ENCODE peak calls at places on chromosomes 1 and 21, in nine cellular contexts. K, S, Y, A, R, H, I, G and Z are unnamed samples.

GRCh38 chr1:42730988-42731387 is 9.0 kb downstream of the CLDN19 start:
- DNase-seq in K (no peak), S (no peak), Y (no peak), A (no peak), R (no peak), H (no peak), I (no peak), G (no peak), Z (no peak)

GRCh38 chr1:41891403-41891896 is 27.3 kb downstream of the HIVEP3 start:
- DNase-seq in K (no peak), S (peak; percentile 47), Y (no peak), A (no peak), R (peak; percentile 51), H (peak; percentile 47), I (no peak), G (no peak), Z (no peak)

GRCh38 chr1:17239420-17239819 is 9.5 kb upstream of the PADI3 start:
- DNase-seq in K (no peak), S (peak; percentile 59), Y (no peak), A (peak; percentile 93), R (peak; percentile 97), H (peak; percentile 74), I (peak; percentile 91), G (peak; percentile 39), Z (peak; percentile 83)

GRCh38 chr1:48692235-48692634 is 84.5 kb downstream of the BEND5 start:
- DNase-seq in K (no peak), S (no peak), Y (no peak), A (no peak), R (no peak), H (no peak), I (no peak), G (no peak), Z (no peak)

GRCh38 chr1:66374561-66375111 is 159.3 kb upstream of the SGIP1 start:
- DNase-seq in K (no peak), S (no peak), Y (no peak), A (peak; percentile 85), R (peak; percentile 73), H (no peak), I (peak; percentile 90), G (no peak), Z (no peak)

GRCh38 chr1:215284966-215285365 is 202.4 kb downstream of the KCNK2 start:
- DNase-seq in K (no peak), S (no peak), Y (no peak), A (no peak), R (no peak), H (no peak), I (no peak), G (no peak), Z (no peak)

GRCh38 chr21:27759091-27759659 is 792.3 kb upstream of the ADAMTS5 start:
- DNase-seq in K (no peak), S (peak; percentile 68), Y (no peak), A (no peak), R (no peak), H (peak; percentile 27), I (no peak), G (peak; percentile 18), Z (peak; percentile 5)

GRCh38 chr1:230939806-230940489 is 38.7 kb downstream of the TTC13 start:
- DNase-seq in K (no peak), S (no peak), Y (no peak), A (no peak), R (no peak), H (no peak), I (no peak), G (no peak), Z (no peak)

GRCh38 chr1:154760469-154760933 is 109.6 kb downstream of the KCNN3 start:
- DNase-seq in K (no peak), S (peak; percentile 83), Y (peak; percentile 48), A (no peak), R (peak; percentile 27), H (peak; percentile 45), I (no peak), G (peak; percentile 46), Z (peak; percentile 91)

GRCh38 chr1:243315933-243316332 is 60.1 kb downstream of the SDCCAG8 start:
- DNase-seq in K (no peak), S (no peak), Y (no peak), A (no peak), R (peak; percentile 46), H (no peak), I (no peak), G (no peak), Z (no peak)

GRCh38 chr1:179012033-179012432 is 13.7 kb upstream of the FAM20B start:
- DNase-seq in K (no peak), S (no peak), Y (no peak), A (no peak), R (peak; percentile 59), H (no peak), I (no peak), G (no peak), Z (no peak)

GRCh38 chr1:41758490-41758889 is 160.2 kb downstream of the HIVEP3 start:
- DNase-seq in K (no peak), S (no peak), Y (no peak), A (peak; percentile 51), R (peak; percentile 71), H (no peak), I (peak; percentile 33), G (no peak), Z (no peak)

GRCh38 chr21:41825216-41825615 is 53.9 kb downstream of the PRDM15 start:
- DNase-seq in K (no peak), S (no peak), Y (no peak), A (no peak), R (no peak), H (no peak), I (no peak), G (no peak), Z (no peak)

DNA sequence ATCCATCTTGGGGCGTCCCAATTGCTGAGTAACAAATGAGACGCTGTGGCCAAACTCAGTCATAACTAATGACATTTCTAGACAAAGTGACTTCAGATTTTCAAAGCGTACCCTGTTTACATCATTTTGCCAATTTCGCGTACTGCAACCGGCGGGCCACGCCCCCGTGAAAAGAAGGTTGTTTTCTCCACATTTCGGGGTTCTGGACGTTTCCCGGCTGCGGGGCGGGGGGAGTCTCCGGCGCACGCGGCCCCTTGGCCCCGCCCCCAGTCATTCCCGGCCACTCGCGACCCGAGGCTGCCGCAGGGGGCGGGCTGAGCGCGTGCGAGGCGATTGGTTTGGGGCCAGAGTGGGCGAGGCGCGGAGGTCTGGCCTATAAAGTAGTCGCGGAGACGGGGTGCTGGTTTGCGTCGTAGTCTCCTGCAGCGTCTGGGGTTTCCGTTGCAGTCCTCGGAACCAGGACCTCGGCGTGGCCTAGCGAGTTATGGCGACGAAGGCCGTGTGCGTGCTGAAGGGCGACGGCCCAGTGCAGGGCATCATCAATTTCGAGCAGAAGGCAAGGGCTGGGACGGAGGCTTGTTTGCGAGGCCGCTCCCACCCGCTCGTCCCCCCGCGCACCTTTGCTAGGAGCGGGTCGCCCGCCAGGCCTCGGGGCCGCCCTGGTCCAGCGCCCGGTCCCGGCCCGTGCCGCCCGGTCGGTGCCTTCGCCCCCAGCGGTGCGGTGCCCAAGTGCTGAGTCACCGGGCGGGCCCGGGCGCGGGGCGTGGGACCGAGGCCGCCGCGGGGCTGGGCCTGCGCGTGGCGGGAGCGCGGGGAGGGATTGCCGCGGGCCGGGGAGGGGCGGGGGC is at the start of gene SOD1:
- DNase-seq in K (peak; percentile 97), S (peak; percentile 93), Y (peak; percentile 69), A (peak; percentile 92), R (peak; percentile 95), H (peak; percentile 90), I (peak; percentile 88), G (peak; percentile 96), Z (peak; percentile 93)
- TF ChIP-seq CTCF in K (peak; percentile 20), S (peak; percentile 8), Y (no peak), A (no peak), R (no peak), H (peak; percentile 15), I (peak; percentile 57), G (peak; percentile 13), Z (no peak)

GRCh38 chr1:6485937-6486250 is 5.6 kb downstream of the PLEKHG5 start:
- DNase-seq in K (no peak), S (no peak), Y (no peak), A (no peak), R (no peak), H (no peak), I (no peak), G (no peak), Z (peak; percentile 34)
- TF ChIP-seq CTCF in K (no peak), S (no peak), Y (no peak), A (no peak), R (no peak), H (no peak), I (no peak), G (no peak), Z (no peak)

GRCh38 chr1:32201011-32201855 is 838 bp downstream of the CCDC28B start:
- DNase-seq in K (peak; percentile 84), S (peak; percentile 74), Y (no peak), A (peak; percentile 50), R (peak; percentile 59), H (no peak), I (peak; percentile 57), G (peak; percentile 86), Z (peak; percentile 65)
- TF ChIP-seq CTCF in K (no peak), S (no peak), Y (no peak), A (no peak), R (no peak), H (no peak), I (peak; percentile 41), G (no peak), Z (no peak)

DNA sequence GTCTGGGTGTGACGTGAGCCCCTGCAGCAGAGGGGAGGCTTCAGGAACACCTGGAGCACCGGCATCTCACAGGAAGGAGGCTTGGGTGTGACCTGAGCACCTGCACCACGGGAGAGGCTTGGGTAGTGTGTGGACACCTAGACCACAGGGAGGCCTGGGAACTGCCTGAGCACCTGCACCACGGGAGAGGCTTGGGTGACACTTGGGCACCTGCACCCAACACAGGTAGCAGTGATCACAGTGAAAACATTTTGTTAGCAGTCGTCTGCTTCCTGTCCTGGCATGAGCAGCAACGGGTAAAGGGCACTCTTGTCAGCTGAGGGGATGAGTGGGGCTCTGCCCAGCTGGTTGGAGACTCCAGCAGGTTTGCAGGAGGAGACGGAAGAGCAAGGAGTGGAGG is 22.4 kb downstream of the LRRC3 start:
- DNase-seq in K (peak; percentile 38), S (no peak), Y (no peak), A (no peak), R (no peak), H (no peak), I (no peak), G (no peak), Z (no peak)
- TF ChIP-seq CTCF in K (no peak), S (no peak), Y (no peak), A (no peak), R (no peak), H (no peak), I (no peak), G (no peak), Z (no peak)